ENCODE peak calls at places on chromosomes 13 and 19, in eight cellular contexts. One of them, this sample, is unnamed.

GRCh38 chr19:51439021-51439465 is 19.2 kb downstream of the SIGLEC8 start:
- DNase-seq in ascending aorta: no peak
- DNase-seq in cardiac fibroblast: peak
- DNase-seq in heart left ventricle: no peak
- DNase-seq in foreskin fibroblast: no peak
- DNase-seq in HL-60: no peak
- DNase-seq in mammary epithelial cell: peak
- DNase-seq in transverse colon: no peak
- DNase-seq in this sample: peak

GRCh38 chr19:55993492-55993891 is 6.9 kb downstream of the NLRP5 start:
- DNase-seq in heart left ventricle: no peak
- DNase-seq in HL-60: no peak
- DNase-seq in foreskin fibroblast: no peak
- DNase-seq in ascending aorta: no peak
- DNase-seq in mammary epithelial cell: no peak
- DNase-seq in cardiac fibroblast: no peak
- DNase-seq in transverse colon: no peak
- DNase-seq in this sample: no peak

GRCh38 chr13:70087247-70087646 is 20.4 kb upstream of the ATXN8OS start:
- DNase-seq in HL-60: no peak
- DNase-seq in cardiac fibroblast: no peak
- DNase-seq in transverse colon: no peak
- DNase-seq in heart left ventricle: no peak
- DNase-seq in foreskin fibroblast: no peak
- DNase-seq in mammary epithelial cell: peak
- DNase-seq in ascending aorta: no peak
- DNase-seq in this sample: no peak

GRCh38 chr13:84137292-84137691 is 255.0 kb upstream of the SLITRK1 start:
- DNase-seq in cardiac fibroblast: no peak
- DNase-seq in transverse colon: peak
- DNase-seq in foreskin fibroblast: no peak
- DNase-seq in heart left ventricle: no peak
- DNase-seq in HL-60: no peak
- DNase-seq in ascending aorta: no peak
- DNase-seq in mammary epithelial cell: peak
- DNase-seq in this sample: peak

GRCh38 chr13:46176756-46177155 is 5.2 kb downstream of the LCP1 start:
- DNase-seq in transverse colon: no peak
- DNase-seq in HL-60: peak
- DNase-seq in mammary epithelial cell: no peak
- DNase-seq in foreskin fibroblast: no peak
- DNase-seq in ascending aorta: no peak
- DNase-seq in cardiac fibroblast: no peak
- DNase-seq in heart left ventricle: no peak
- DNase-seq in this sample: no peak

GRCh38 chr13:31168166-31168565 is 6.5 kb upstream of the HSPH1 start:
- DNase-seq in cardiac fibroblast: no peak
- DNase-seq in foreskin fibroblast: no peak
- DNase-seq in transverse colon: no peak
- DNase-seq in heart left ventricle: no peak
- DNase-seq in mammary epithelial cell: no peak
- DNase-seq in HL-60: no peak
- DNase-seq in ascending aorta: no peak
- DNase-seq in this sample: no peak

GRCh38 chr19:4988770-4989251 is 19.9 kb downstream of the KDM4B start:
- DNase-seq in heart left ventricle: no peak
- DNase-seq in ascending aorta: peak
- DNase-seq in foreskin fibroblast: peak
- DNase-seq in HL-60: no peak
- DNase-seq in transverse colon: peak
- DNase-seq in cardiac fibroblast: peak
- DNase-seq in mammary epithelial cell: no peak
- DNase-seq in this sample: peak

GRCh38 chr13:49386664-49387063 is 57.2 kb downstream of the CAB39L start:
- DNase-seq in HL-60: no peak
- DNase-seq in foreskin fibroblast: no peak
- DNase-seq in heart left ventricle: no peak
- DNase-seq in mammary epithelial cell: no peak
- DNase-seq in cardiac fibroblast: no peak
- DNase-seq in ascending aorta: no peak
- DNase-seq in transverse colon: no peak
- DNase-seq in this sample: no peak

GRCh38 chr13:29081036-29081435 is 260.9 kb downstream of the MTUS2 start:
- DNase-seq in ascending aorta: no peak
- DNase-seq in transverse colon: no peak
- DNase-seq in cardiac fibroblast: no peak
- DNase-seq in mammary epithelial cell: no peak
- DNase-seq in heart left ventricle: no peak
- DNase-seq in foreskin fibroblast: no peak
- DNase-seq in HL-60: no peak
- DNase-seq in this sample: peak

GRCh38 chr19:11268783-11269267 is 6.5 kb upstream of the DOCK6 start:
- DNase-seq in heart left ventricle: peak
- DNase-seq in ascending aorta: no peak
- DNase-seq in mammary epithelial cell: peak
- DNase-seq in HL-60: no peak
- DNase-seq in foreskin fibroblast: peak
- DNase-seq in cardiac fibroblast: peak
- DNase-seq in transverse colon: peak
- DNase-seq in this sample: peak

GRCh38 chr13:73429691-73430090 is 370.9 kb downstream of the KLF5 start:
- DNase-seq in ascending aorta: no peak
- DNase-seq in foreskin fibroblast: peak
- DNase-seq in mammary epithelial cell: peak
- DNase-seq in heart left ventricle: no peak
- DNase-seq in transverse colon: no peak
- DNase-seq in HL-60: no peak
- DNase-seq in cardiac fibroblast: peak
- DNase-seq in this sample: peak

GRCh38 chr13:106291006-106291405 is 244.5 kb downstream of the EFNB2 start:
- DNase-seq in transverse colon: no peak
- DNase-seq in cardiac fibroblast: peak
- DNase-seq in mammary epithelial cell: peak
- DNase-seq in HL-60: no peak
- DNase-seq in ascending aorta: no peak
- DNase-seq in foreskin fibroblast: peak
- DNase-seq in heart left ventricle: no peak
- DNase-seq in this sample: peak

GRCh38 chr13:94711561-94712286 is 621 bp downstream of the SOX21 start:
- DNase-seq in mammary epithelial cell: peak
- DNase-seq in HL-60: no peak
- DNase-seq in cardiac fibroblast: peak
- DNase-seq in ascending aorta: no peak
- DNase-seq in heart left ventricle: no peak
- DNase-seq in transverse colon: no peak
- DNase-seq in foreskin fibroblast: peak
- DNase-seq in this sample: peak

GRCh38 chr19:14577885-14578427 is 4.9 kb upstream of the CLEC17A start:
- DNase-seq in HL-60: no peak
- DNase-seq in heart left ventricle: no peak
- DNase-seq in mammary epithelial cell: no peak
- DNase-seq in foreskin fibroblast: peak
- DNase-seq in cardiac fibroblast: no peak
- DNase-seq in ascending aorta: no peak
- DNase-seq in transverse colon: no peak
- DNase-seq in this sample: no peak

GRCh38 chr19:13797870-13798269 is 2.6 kb downstream of the ZSWIM4 start:
- DNase-seq in heart left ventricle: no peak
- DNase-seq in transverse colon: no peak
- DNase-seq in foreskin fibroblast: peak
- DNase-seq in cardiac fibroblast: peak
- DNase-seq in HL-60: no peak
- DNase-seq in mammary epithelial cell: peak
- DNase-seq in ascending aorta: no peak
- DNase-seq in this sample: peak

GRCh38 chr19:15195381-15195964 is 5.3 kb downstream of the NOTCH3 start:
- DNase-seq in mammary epithelial cell: peak
- DNase-seq in transverse colon: peak
- DNase-seq in cardiac fibroblast: peak
- DNase-seq in foreskin fibroblast: peak
- DNase-seq in heart left ventricle: peak
- DNase-seq in HL-60: no peak
- DNase-seq in ascending aorta: peak
- DNase-seq in this sample: peak

GRCh38 chr19:2722541-2723344 is 1.6 kb upstream of the DIRAS1 start:
- DNase-seq in ascending aorta: peak
- DNase-seq in mammary epithelial cell: peak
- DNase-seq in HL-60: peak
- DNase-seq in heart left ventricle: peak
- DNase-seq in cardiac fibroblast: peak
- DNase-seq in transverse colon: peak
- DNase-seq in foreskin fibroblast: peak
- DNase-seq in this sample: peak

GRCh38 chr19:17080441-17080803 is 4.8 kb downstream of the MYO9B start:
- DNase-seq in HL-60: no peak
- DNase-seq in ascending aorta: no peak
- DNase-seq in foreskin fibroblast: no peak
- DNase-seq in transverse colon: no peak
- DNase-seq in heart left ventricle: no peak
- DNase-seq in mammary epithelial cell: no peak
- DNase-seq in cardiac fibroblast: no peak
- DNase-seq in this sample: no peak

GRCh38 chr19:17081672-17082630 is 6.4 kb downstream of the MYO9B start:
- DNase-seq in HL-60: no peak
- DNase-seq in mammary epithelial cell: no peak
- DNase-seq in heart left ventricle: peak
- DNase-seq in foreskin fibroblast: no peak
- DNase-seq in transverse colon: no peak
- DNase-seq in cardiac fibroblast: no peak
- DNase-seq in ascending aorta: no peak
- DNase-seq in this sample: peak

GRCh38 chr19:17078038-17078919 is 2.7 kb downstream of the MYO9B start:
- DNase-seq in HL-60: no peak
- DNase-seq in mammary epithelial cell: peak
- DNase-seq in cardiac fibroblast: no peak
- DNase-seq in heart left ventricle: no peak
- DNase-seq in ascending aorta: no peak
- DNase-seq in foreskin fibroblast: no peak
- DNase-seq in transverse colon: no peak
- DNase-seq in this sample: peak

GRCh38 chr19:17078920-17079709 is 3.5 kb downstream of the MYO9B start:
- DNase-seq in transverse colon: no peak
- DNase-seq in cardiac fibroblast: no peak
- DNase-seq in mammary epithelial cell: peak
- DNase-seq in heart left ventricle: no peak
- DNase-seq in HL-60: no peak
- DNase-seq in ascending aorta: no peak
- DNase-seq in foreskin fibroblast: peak
- DNase-seq in this sample: peak

GRCh38 chr19:17079710-17080440 is 4.3 kb downstream of the MYO9B start:
- DNase-seq in cardiac fibroblast: peak
- DNase-seq in mammary epithelial cell: peak
- DNase-seq in ascending aorta: peak
- DNase-seq in transverse colon: peak
- DNase-seq in heart left ventricle: peak
- DNase-seq in HL-60: no peak
- DNase-seq in foreskin fibroblast: peak
- DNase-seq in this sample: peak
- TF ChIP-seq CTCF in cardiac fibroblast: peak
- TF ChIP-seq CTCF in mammary epithelial cell: peak
- TF ChIP-seq CTCF in ascending aorta: peak
- TF ChIP-seq CTCF in transverse colon: peak
- TF ChIP-seq CTCF in heart left ventricle: peak
- TF ChIP-seq CTCF in HL-60: no peak
- TF ChIP-seq CTCF in foreskin fibroblast: peak
- TF ChIP-seq CTCF in this sample: peak

GRCh38 chr13:39968646-39969475 is 313.4 kb downstream of the COG6 start:
- DNase-seq in HL-60: no peak
- DNase-seq in ascending aorta: no peak
- DNase-seq in transverse colon: no peak
- DNase-seq in mammary epithelial cell: no peak
- DNase-seq in foreskin fibroblast: no peak
- DNase-seq in heart left ventricle: no peak
- DNase-seq in cardiac fibroblast: no peak
- DNase-seq in this sample: no peak
- H3K4me3 ChIP-seq in HL-60: no peak
- H3K4me3 ChIP-seq in ascending aorta: no peak
- H3K4me3 ChIP-seq in transverse colon: no peak
- H3K4me3 ChIP-seq in mammary epithelial cell: no peak
- H3K4me3 ChIP-seq in foreskin fibroblast: no peak
- H3K4me3 ChIP-seq in heart left ventricle: no peak
- H3K4me3 ChIP-seq in cardiac fibroblast: no peak
- H3K4me3 ChIP-seq in this sample: no peak

DNA sequence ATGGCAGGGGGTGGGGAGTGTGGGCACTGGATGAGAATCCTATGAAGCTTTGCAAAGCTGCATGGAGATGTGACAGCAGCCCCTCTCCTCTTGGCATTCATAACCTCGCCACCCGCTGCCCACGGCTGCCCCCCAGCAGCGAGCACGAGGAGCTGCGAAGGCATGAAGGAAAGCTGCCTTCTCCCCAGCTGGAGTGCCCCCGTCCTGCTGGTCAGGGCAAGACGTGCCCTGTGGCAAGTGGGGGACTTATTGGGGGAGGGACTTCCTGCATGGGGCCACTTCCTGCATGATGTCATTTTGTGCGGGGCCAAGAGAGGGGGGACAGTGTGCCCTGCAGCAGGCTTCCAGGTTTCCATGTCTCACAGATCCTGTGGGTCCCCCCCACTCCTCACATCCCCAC is 85.9 kb downstream of the TSHZ3 start:
- DNase-seq in heart left ventricle: no peak
- DNase-seq in ascending aorta: no peak
- DNase-seq in cardiac fibroblast: no peak
- DNase-seq in foreskin fibroblast: no peak
- DNase-seq in transverse colon: no peak
- DNase-seq in HL-60: no peak
- DNase-seq in mammary epithelial cell: no peak
- DNase-seq in this sample: no peak
- TF ChIP-seq CTCF in heart left ventricle: no peak
- TF ChIP-seq CTCF in ascending aorta: no peak
- TF ChIP-seq CTCF in cardiac fibroblast: no peak
- TF ChIP-seq CTCF in foreskin fibroblast: no peak
- TF ChIP-seq CTCF in transverse colon: no peak
- TF ChIP-seq CTCF in HL-60: no peak
- TF ChIP-seq CTCF in mammary epithelial cell: no peak
- TF ChIP-seq CTCF in this sample: no peak

GRCh38 chr19:19538767-19539166 is 702 bp downstream of the CILP2 start:
- DNase-seq in mammary epithelial cell: no peak
- DNase-seq in transverse colon: no peak
- DNase-seq in foreskin fibroblast: peak
- DNase-seq in ascending aorta: no peak
- DNase-seq in heart left ventricle: no peak
- DNase-seq in HL-60: no peak
- DNase-seq in cardiac fibroblast: no peak
- DNase-seq in this sample: no peak

GRCh38 chr19:19537321-19538048 is 580 bp upstream of the CILP2 start:
- DNase-seq in foreskin fibroblast: peak
- DNase-seq in HL-60: no peak
- DNase-seq in ascending aorta: no peak
- DNase-seq in cardiac fibroblast: no peak
- DNase-seq in heart left ventricle: no peak
- DNase-seq in mammary epithelial cell: no peak
- DNase-seq in transverse colon: no peak
- DNase-seq in this sample: no peak

GRCh38 chr19:19539738-19540703 is 2.0 kb downstream of the CILP2 start:
- DNase-seq in mammary epithelial cell: peak
- DNase-seq in transverse colon: peak
- DNase-seq in HL-60: no peak
- DNase-seq in foreskin fibroblast: peak
- DNase-seq in heart left ventricle: peak
- DNase-seq in cardiac fibroblast: peak
- DNase-seq in ascending aorta: no peak
- DNase-seq in this sample: peak

GRCh38 chr19:19535311-19536191 is 2.5 kb upstream of the CILP2 start:
- DNase-seq in heart left ventricle: no peak
- DNase-seq in HL-60: no peak
- DNase-seq in ascending aorta: no peak
- DNase-seq in foreskin fibroblast: no peak
- DNase-seq in cardiac fibroblast: no peak
- DNase-seq in mammary epithelial cell: no peak
- DNase-seq in transverse colon: no peak
- DNase-seq in this sample: no peak

GRCh38 chr19:19538077-19538764 is at the start of gene CILP2:
- DNase-seq in cardiac fibroblast: no peak
- DNase-seq in HL-60: no peak
- DNase-seq in ascending aorta: no peak
- DNase-seq in foreskin fibroblast: peak
- DNase-seq in transverse colon: peak
- DNase-seq in mammary epithelial cell: no peak
- DNase-seq in heart left ventricle: no peak
- DNase-seq in this sample: no peak
- H3K4me3 ChIP-seq in cardiac fibroblast: no peak
- H3K4me3 ChIP-seq in HL-60: no peak
- H3K4me3 ChIP-seq in ascending aorta: peak
- H3K4me3 ChIP-seq in foreskin fibroblast: peak
- H3K4me3 ChIP-seq in transverse colon: no peak
- H3K4me3 ChIP-seq in mammary epithelial cell: peak
- H3K4me3 ChIP-seq in heart left ventricle: peak
- H3K4me3 ChIP-seq in this sample: peak

This sample was measured in choroid plexus epithelial cell.